ENCODE peak calls at places on chromosomes 5 and 9, in six cellular contexts. One of them, this sample, is unnamed.

GRCh38 chr5:154356256-154356655 is 89.5 kb upstream of the SAP30L start:
- DNase-seq in BJ: peak; percentile 31
- DNase-seq in CD8-positive, alpha-beta T cell: no peak
- DNase-seq in psoas muscle: no peak
- DNase-seq in transverse colon: no peak
- DNase-seq in HepG2: no peak
- DNase-seq in this sample: no peak

GRCh38 chr9:134669556-134669955 is 28.0 kb downstream of the COL5A1 start:
- DNase-seq in BJ: no peak
- DNase-seq in CD8-positive, alpha-beta T cell: no peak
- DNase-seq in psoas muscle: peak; percentile 1
- DNase-seq in transverse colon: no peak
- DNase-seq in HepG2: no peak
- DNase-seq in this sample: no peak

GRCh38 chr9:401223-401622 is 186.6 kb downstream of the DOCK8 start:
- DNase-seq in BJ: no peak
- DNase-seq in CD8-positive, alpha-beta T cell: no peak
- DNase-seq in psoas muscle: no peak
- DNase-seq in transverse colon: no peak
- DNase-seq in HepG2: no peak
- DNase-seq in this sample: no peak

GRCh38 chr9:112361602-112362001 is 18.3 kb upstream of the HSDL2 start:
- DNase-seq in BJ: no peak
- DNase-seq in CD8-positive, alpha-beta T cell: no peak
- DNase-seq in psoas muscle: no peak
- DNase-seq in transverse colon: no peak
- DNase-seq in HepG2: peak; percentile 37
- DNase-seq in this sample: no peak

GRCh38 chr9:137724114-137724445 is 105.3 kb downstream of the EHMT1 start:
- DNase-seq in BJ: no peak
- DNase-seq in CD8-positive, alpha-beta T cell: no peak
- DNase-seq in psoas muscle: no peak
- DNase-seq in transverse colon: no peak
- DNase-seq in HepG2: no peak
- DNase-seq in this sample: no peak

GRCh38 chr5:197892-198489 is 6.7 kb downstream of the LRRC14B start:
- DNase-seq in BJ: no peak
- DNase-seq in CD8-positive, alpha-beta T cell: no peak
- DNase-seq in psoas muscle: no peak
- DNase-seq in transverse colon: no peak
- DNase-seq in HepG2: no peak
- DNase-seq in this sample: no peak

GRCh38 chr5:43753069-43753468 is 150.1 kb downstream of the NNT start:
- DNase-seq in BJ: no peak
- DNase-seq in CD8-positive, alpha-beta T cell: no peak
- DNase-seq in psoas muscle: no peak
- DNase-seq in transverse colon: no peak
- DNase-seq in HepG2: no peak
- DNase-seq in this sample: no peak

GRCh38 chr9:97577051-97577450 is 56.1 kb downstream of the TSTD2 start:
- DNase-seq in BJ: no peak
- DNase-seq in CD8-positive, alpha-beta T cell: no peak
- DNase-seq in psoas muscle: no peak
- DNase-seq in transverse colon: peak; percentile 4
- DNase-seq in HepG2: no peak
- DNase-seq in this sample: no peak

GRCh38 chr5:98840946-98841345 is 67.5 kb downstream of the RGMB start:
- DNase-seq in BJ: no peak
- DNase-seq in CD8-positive, alpha-beta T cell: no peak
- DNase-seq in psoas muscle: no peak
- DNase-seq in transverse colon: no peak
- DNase-seq in HepG2: no peak
- DNase-seq in this sample: no peak

GRCh38 chr5:16550316-16550952 is 66.4 kb downstream of the RETREG1 start:
- DNase-seq in BJ: no peak
- DNase-seq in CD8-positive, alpha-beta T cell: no peak
- DNase-seq in psoas muscle: no peak
- DNase-seq in transverse colon: peak; percentile 47
- DNase-seq in HepG2: peak; percentile 66
- DNase-seq in this sample: no peak

DNA sequence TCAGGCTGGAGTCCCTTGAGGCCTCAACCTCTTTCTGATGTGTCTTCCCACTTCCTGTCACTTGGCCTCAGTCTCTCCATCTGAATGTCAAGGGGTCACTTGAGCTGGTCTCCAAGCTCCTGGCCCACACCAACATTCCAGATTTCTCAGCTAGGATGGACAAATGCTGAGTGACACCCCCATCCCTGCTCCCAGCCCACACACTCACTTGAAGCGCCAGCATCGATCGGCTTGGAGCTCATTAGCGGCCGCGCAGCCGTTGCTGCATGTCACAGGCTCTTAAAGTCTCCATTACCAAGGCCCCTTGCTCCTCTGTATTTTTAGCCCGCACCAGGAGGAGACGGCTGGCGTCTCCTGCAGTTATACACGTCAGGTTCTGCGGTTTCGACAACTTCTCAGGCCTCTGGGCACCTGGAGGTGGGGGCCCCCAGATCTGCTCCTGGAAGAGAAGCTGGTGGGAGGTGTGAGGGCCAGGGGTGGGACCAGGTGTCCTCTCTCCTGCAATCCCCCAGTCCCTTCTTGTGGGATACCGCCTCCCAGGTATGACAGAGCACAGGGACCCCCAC is 33.4 kb upstream of the ARAP3 start:
- DNase-seq in BJ: no peak
- DNase-seq in CD8-positive, alpha-beta T cell: no peak
- DNase-seq in psoas muscle: no peak
- DNase-seq in transverse colon: no peak
- DNase-seq in HepG2: no peak
- DNase-seq in this sample: no peak
- TF ChIP-seq CTCF in BJ: no peak
- TF ChIP-seq CTCF in CD8-positive, alpha-beta T cell: no peak
- TF ChIP-seq CTCF in psoas muscle: no peak
- TF ChIP-seq CTCF in transverse colon: no peak
- TF ChIP-seq CTCF in HepG2: no peak
- TF ChIP-seq CTCF in this sample: no peak

DNA sequence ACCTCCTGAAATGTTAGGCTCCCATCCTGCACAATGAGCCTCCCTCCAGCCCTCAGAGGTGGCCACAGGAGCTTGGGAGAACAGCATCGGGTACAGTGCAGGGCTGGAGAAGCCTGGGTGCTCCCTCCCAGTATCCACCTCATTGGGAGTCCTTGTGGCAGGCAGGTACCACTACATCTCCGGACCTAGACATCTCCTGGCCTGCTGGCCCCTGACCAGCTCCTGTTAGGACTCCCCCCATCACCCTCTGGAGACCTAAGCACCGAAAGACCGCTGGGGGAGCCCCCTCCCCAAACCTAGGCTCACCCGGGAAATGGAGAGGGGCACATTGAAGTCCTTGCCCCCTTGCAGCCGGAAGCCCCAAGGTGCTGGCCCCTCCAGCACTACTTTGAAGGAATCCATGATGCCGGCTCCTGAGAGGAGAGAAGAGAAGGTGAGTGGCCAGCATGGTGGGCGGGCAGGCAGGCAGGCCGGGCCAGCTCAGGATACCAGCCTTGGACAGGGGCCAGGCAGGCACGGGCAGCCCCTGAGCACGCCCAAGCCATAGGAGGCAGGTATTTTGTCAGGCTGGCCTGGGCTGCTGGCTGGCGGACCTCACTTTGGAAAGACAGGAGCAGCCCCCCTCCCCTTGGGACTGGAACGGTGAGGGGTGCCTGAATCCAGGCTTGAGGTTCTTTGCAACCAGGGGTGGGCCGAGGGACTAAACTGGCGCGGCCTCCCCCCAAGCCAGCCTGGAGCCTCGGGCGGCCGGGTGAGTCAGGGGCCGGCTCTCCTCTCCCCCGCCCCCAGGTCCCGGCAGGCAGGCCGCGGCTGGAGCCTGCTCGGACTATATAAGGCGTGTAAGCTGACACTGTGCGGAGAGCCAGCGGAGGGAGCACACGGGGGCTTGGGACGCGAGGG is 1.0 kb downstream of the PDLIM7 start:
- DNase-seq in BJ: no peak
- DNase-seq in CD8-positive, alpha-beta T cell: no peak
- DNase-seq in psoas muscle: peak; percentile 87
- DNase-seq in transverse colon: peak; percentile 65
- DNase-seq in HepG2: peak; percentile 85
- DNase-seq in this sample: peak; percentile 68
- H3K4me3 ChIP-seq in BJ: peak overlapping the region; percentile 86
- H3K4me3 ChIP-seq in CD8-positive, alpha-beta T cell: no peak overlapping the region
- H3K4me3 ChIP-seq in psoas muscle: peak overlapping the region; percentile 85
- H3K4me3 ChIP-seq in transverse colon: peak overlapping the region; percentile 39
- H3K4me3 ChIP-seq in HepG2: peak overlapping the region; percentile 85
- H3K4me3 ChIP-seq in this sample: peak overlapping the region; percentile 81

GRCh38 chr9:76912631-76913275 is 6.8 kb upstream of the PRUNE2 start:
- DNase-seq in BJ: no peak
- DNase-seq in CD8-positive, alpha-beta T cell: no peak
- DNase-seq in psoas muscle: no peak
- DNase-seq in transverse colon: no peak
- DNase-seq in HepG2: no peak
- DNase-seq in this sample: peak; percentile 62

GRCh38 chr9:76910861-76911260 is 4.9 kb upstream of the PRUNE2 start:
- DNase-seq in BJ: no peak
- DNase-seq in CD8-positive, alpha-beta T cell: no peak
- DNase-seq in psoas muscle: no peak
- DNase-seq in transverse colon: no peak
- DNase-seq in HepG2: no peak
- DNase-seq in this sample: no peak

GRCh38 chr9:76913467-76913866 is 7.6 kb upstream of the PRUNE2 start:
- DNase-seq in BJ: no peak
- DNase-seq in CD8-positive, alpha-beta T cell: no peak
- DNase-seq in psoas muscle: no peak
- DNase-seq in transverse colon: no peak
- DNase-seq in HepG2: no peak
- DNase-seq in this sample: no peak

GRCh38 chr9:76916231-76916630 is 10.3 kb upstream of the PRUNE2 start:
- DNase-seq in BJ: no peak
- DNase-seq in CD8-positive, alpha-beta T cell: no peak
- DNase-seq in psoas muscle: no peak
- DNase-seq in transverse colon: no peak
- DNase-seq in HepG2: no peak
- DNase-seq in this sample: no peak

DNA sequence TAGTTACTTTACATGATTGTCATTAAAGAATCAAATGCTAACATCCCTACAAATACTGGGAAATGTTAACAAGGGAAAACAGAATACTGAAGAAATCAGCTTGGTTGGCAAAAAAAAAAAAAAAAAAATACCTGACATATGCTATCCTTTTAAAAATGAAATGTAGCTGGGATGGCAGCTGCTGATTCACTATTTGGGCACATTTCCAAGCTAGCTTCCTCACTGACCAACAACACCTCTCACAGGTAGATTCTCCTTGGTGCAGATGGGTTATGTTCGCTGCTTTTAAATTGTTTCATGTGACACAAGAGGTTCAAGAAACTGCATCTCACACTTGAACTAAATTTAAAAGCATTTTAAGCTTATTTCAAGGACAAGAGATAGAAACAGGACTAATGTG is 6.1 kb upstream of the PRUNE2 start:
- DNase-seq in BJ: no peak
- DNase-seq in CD8-positive, alpha-beta T cell: no peak
- DNase-seq in psoas muscle: no peak
- DNase-seq in transverse colon: no peak
- DNase-seq in HepG2: no peak
- DNase-seq in this sample: no peak
- TF ChIP-seq CTCF in BJ: no peak
- TF ChIP-seq CTCF in CD8-positive, alpha-beta T cell: no peak
- TF ChIP-seq CTCF in psoas muscle: no peak
- TF ChIP-seq CTCF in transverse colon: no peak
- TF ChIP-seq CTCF in HepG2: no peak
- TF ChIP-seq CTCF in this sample: no peak

DNA sequence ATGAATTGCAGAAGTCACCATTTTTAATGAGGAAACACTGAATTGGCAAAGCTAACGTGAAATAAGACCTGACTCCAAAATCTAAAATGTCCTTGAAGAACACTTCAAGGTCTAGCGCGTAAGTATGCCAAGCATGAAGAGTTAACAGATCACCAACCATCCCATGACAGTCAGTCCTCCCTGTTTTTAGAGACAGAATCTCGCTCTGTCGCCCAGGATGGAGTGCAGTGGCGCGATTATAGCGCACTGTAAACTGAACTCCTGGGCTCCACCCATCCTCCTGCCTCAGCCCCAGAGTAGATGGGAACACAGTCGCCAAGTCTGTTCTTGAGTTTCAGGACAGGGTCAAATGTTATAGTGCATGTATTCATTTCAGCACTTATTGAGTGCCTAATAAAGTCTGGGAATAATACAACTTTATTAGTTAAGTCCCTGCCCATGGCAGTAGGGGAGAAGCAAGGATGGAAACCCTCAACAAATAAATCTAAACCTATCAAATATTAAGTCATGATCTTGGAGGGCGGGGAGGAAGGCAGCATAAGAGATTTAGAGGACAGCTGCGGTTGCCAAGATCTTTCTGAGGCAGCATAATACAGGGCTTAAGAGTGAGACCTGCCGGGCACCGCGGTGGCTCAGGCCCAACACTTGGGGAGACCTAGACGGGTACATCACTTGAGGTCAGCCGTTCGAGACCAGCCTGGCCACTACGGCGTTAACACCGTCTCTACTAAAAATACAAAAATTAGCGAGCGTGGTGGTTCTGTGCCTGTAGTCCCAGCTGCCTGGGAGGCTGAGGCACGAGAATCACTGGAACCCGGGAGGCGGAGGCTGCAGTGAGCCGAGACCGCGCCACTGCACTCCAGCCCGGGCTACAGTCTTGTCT is 1.1 kb downstream of the ATPSCKMT start:
- DNase-seq in BJ: no peak
- DNase-seq in CD8-positive, alpha-beta T cell: no peak
- DNase-seq in psoas muscle: no peak
- DNase-seq in transverse colon: no peak
- DNase-seq in HepG2: no peak
- DNase-seq in this sample: no peak
- H3K4me3 ChIP-seq in BJ: peak overlapping the region; percentile 80
- H3K4me3 ChIP-seq in CD8-positive, alpha-beta T cell: peak overlapping the region; percentile 85
- H3K4me3 ChIP-seq in psoas muscle: peak overlapping the region; percentile 98
- H3K4me3 ChIP-seq in transverse colon: no peak overlapping the region
- H3K4me3 ChIP-seq in HepG2: peak overlapping the region; percentile 85
- H3K4me3 ChIP-seq in this sample: peak overlapping the region; percentile 72